ENCODE peak calls at places on chromosome 2, in ten cellular contexts. One of them, this sample, is unnamed.

GRCh38 chr2:193935114-193935513 is 1721.9 kb upstream of the SLC39A10 start:
- DNase-seq in neural crest cell: no peak
- DNase-seq in naive thymus-derived CD8-positive, alpha-beta T cell: no peak
- DNase-seq in iris pigment epithelial cell: no peak
- DNase-seq in BJ: no peak
- DNase-seq in choroid plexus epithelial cell: no peak
- DNase-seq in NCI-H774: no peak
- DNase-seq in NCI-H2029: no peak
- DNase-seq in activated T-helper 1 cell treated with anti-CD3 and anti-CD28 coated beads, Interleukin-2, amount 50 U/mL, for 16 hours: no peak
- DNase-seq in progenitor cell of endocrine pancreas: no peak
- DNase-seq in this sample: no peak

GRCh38 chr2:8677646-8678592 is 3.9 kb upstream of the ID2 start:
- DNase-seq in neural crest cell: peak
- DNase-seq in naive thymus-derived CD8-positive, alpha-beta T cell: peak
- DNase-seq in iris pigment epithelial cell: peak
- DNase-seq in BJ: no peak
- DNase-seq in choroid plexus epithelial cell: peak
- DNase-seq in NCI-H774: peak
- DNase-seq in NCI-H2029: peak
- DNase-seq in activated T-helper 1 cell treated with anti-CD3 and anti-CD28 coated beads, Interleukin-2, amount 50 U/mL, for 16 hours: no peak
- DNase-seq in progenitor cell of endocrine pancreas: no peak
- DNase-seq in this sample: no peak

GRCh38 chr2:219875036-219875435 is 247.6 kb downstream of the SLC4A3 start:
- DNase-seq in neural crest cell: no peak
- DNase-seq in naive thymus-derived CD8-positive, alpha-beta T cell: no peak
- DNase-seq in iris pigment epithelial cell: no peak
- DNase-seq in BJ: no peak
- DNase-seq in choroid plexus epithelial cell: no peak
- DNase-seq in NCI-H774: no peak
- DNase-seq in NCI-H2029: no peak
- DNase-seq in activated T-helper 1 cell treated with anti-CD3 and anti-CD28 coated beads, Interleukin-2, amount 50 U/mL, for 16 hours: no peak
- DNase-seq in progenitor cell of endocrine pancreas: no peak
- DNase-seq in this sample: no peak

GRCh38 chr2:189298481-189298880 is 118.9 kb upstream of the COL5A2 start:
- DNase-seq in neural crest cell: no peak
- DNase-seq in naive thymus-derived CD8-positive, alpha-beta T cell: no peak
- DNase-seq in iris pigment epithelial cell: peak
- DNase-seq in BJ: no peak
- DNase-seq in choroid plexus epithelial cell: peak
- DNase-seq in NCI-H774: no peak
- DNase-seq in NCI-H2029: no peak
- DNase-seq in activated T-helper 1 cell treated with anti-CD3 and anti-CD28 coated beads, Interleukin-2, amount 50 U/mL, for 16 hours: no peak
- DNase-seq in progenitor cell of endocrine pancreas: no peak
- DNase-seq in this sample: no peak

GRCh38 chr2:12741361-12741760 is 24.6 kb downstream of the TRIB2 start:
- DNase-seq in neural crest cell: no peak
- DNase-seq in naive thymus-derived CD8-positive, alpha-beta T cell: no peak
- DNase-seq in iris pigment epithelial cell: no peak
- DNase-seq in BJ: no peak
- DNase-seq in choroid plexus epithelial cell: no peak
- DNase-seq in NCI-H774: no peak
- DNase-seq in NCI-H2029: no peak
- DNase-seq in activated T-helper 1 cell treated with anti-CD3 and anti-CD28 coated beads, Interleukin-2, amount 50 U/mL, for 16 hours: no peak
- DNase-seq in progenitor cell of endocrine pancreas: no peak
- DNase-seq in this sample: no peak

GRCh38 chr2:26048791-26049190 is 14.9 kb downstream of the RAB10 start:
- DNase-seq in neural crest cell: no peak
- DNase-seq in naive thymus-derived CD8-positive, alpha-beta T cell: no peak
- DNase-seq in iris pigment epithelial cell: no peak
- DNase-seq in BJ: no peak
- DNase-seq in choroid plexus epithelial cell: no peak
- DNase-seq in NCI-H774: no peak
- DNase-seq in NCI-H2029: no peak
- DNase-seq in activated T-helper 1 cell treated with anti-CD3 and anti-CD28 coated beads, Interleukin-2, amount 50 U/mL, for 16 hours: no peak
- DNase-seq in progenitor cell of endocrine pancreas: no peak
- DNase-seq in this sample: no peak

GRCh38 chr2:235618039-235618438 is 124.2 kb downstream of the AGAP1 start:
- DNase-seq in neural crest cell: no peak
- DNase-seq in naive thymus-derived CD8-positive, alpha-beta T cell: no peak
- DNase-seq in iris pigment epithelial cell: peak
- DNase-seq in BJ: no peak
- DNase-seq in choroid plexus epithelial cell: peak
- DNase-seq in NCI-H774: no peak
- DNase-seq in NCI-H2029: no peak
- DNase-seq in activated T-helper 1 cell treated with anti-CD3 and anti-CD28 coated beads, Interleukin-2, amount 50 U/mL, for 16 hours: no peak
- DNase-seq in progenitor cell of endocrine pancreas: no peak
- DNase-seq in this sample: no peak

GRCh38 chr2:45759310-45759851 is 107.9 kb downstream of the PRKCE start:
- DNase-seq in neural crest cell: no peak
- DNase-seq in naive thymus-derived CD8-positive, alpha-beta T cell: no peak
- DNase-seq in iris pigment epithelial cell: peak
- DNase-seq in BJ: peak
- DNase-seq in choroid plexus epithelial cell: peak
- DNase-seq in NCI-H774: no peak
- DNase-seq in NCI-H2029: no peak
- DNase-seq in activated T-helper 1 cell treated with anti-CD3 and anti-CD28 coated beads, Interleukin-2, amount 50 U/mL, for 16 hours: no peak
- DNase-seq in progenitor cell of endocrine pancreas: no peak
- DNase-seq in this sample: no peak

GRCh38 chr2:98445708-98446577 is 1.3 kb downstream of the INPP4A start:
- DNase-seq in neural crest cell: no peak
- DNase-seq in naive thymus-derived CD8-positive, alpha-beta T cell: no peak
- DNase-seq in iris pigment epithelial cell: no peak
- DNase-seq in BJ: no peak
- DNase-seq in choroid plexus epithelial cell: no peak
- DNase-seq in NCI-H774: no peak
- DNase-seq in NCI-H2029: no peak
- DNase-seq in activated T-helper 1 cell treated with anti-CD3 and anti-CD28 coated beads, Interleukin-2, amount 50 U/mL, for 16 hours: no peak
- DNase-seq in progenitor cell of endocrine pancreas: no peak
- DNase-seq in this sample: no peak